ENCODE peak calls at places on chromosomes 5 and 9, in five cellular contexts. Y is activated naive CD4-positive, alpha-beta T cell; I is NCI-H1105 treated with DMSO at 0.1 percent for 48 hours; T is left ventricle myocardium superior; K is AML-193. D is an unnamed sample.

GRCh38 chr9:61673664-61674381 is 484.0 kb downstream of the SPATA31A7 start:
- DNase-seq in Y (no peak), I (peak), T (no peak), K (no peak), D (peak)

GRCh38 chr5:96734871-96735325 is 72.7 kb downstream of the CAST start:
- DNase-seq in Y (no peak), I (no peak), T (no peak), K (peak), D (no peak)

GRCh38 chr5:56962286-56962685 is 10.4 kb upstream of the MIER3 start:
- DNase-seq in Y (no peak), I (no peak), T (no peak), K (no peak), D (no peak)

GRCh38 chr5:132205385-132206125 is 22.1 kb downstream of the P4HA2 start:
- DNase-seq in Y (no peak), I (no peak), T (peak), K (no peak), D (no peak)

GRCh38 chr5:72523960-72524582 is 16.9 kb upstream of the ZNF366 start:
- DNase-seq in Y (no peak), I (no peak), T (no peak), K (peak), D (no peak)

GRCh38 chr9:94961870-94962269 is 235.4 kb downstream of the AOPEP start:
- DNase-seq in Y (no peak), I (no peak), T (no peak), K (no peak), D (no peak)

GRCh38 chr9:752681-753200 is 88.8 kb upstream of the DMRT1 start:
- DNase-seq in Y (no peak), I (no peak), T (no peak), K (no peak), D (no peak)

GRCh38 chr9:131483319-131484050 is 19.2 kb upstream of the POMT1 start:
- DNase-seq in Y (no peak), I (no peak), T (peak), K (no peak), D (no peak)

GRCh38 chr5:164119806-164120440 is 614.5 kb downstream of the MAT2B start:
- DNase-seq in Y (no peak), I (no peak), T (no peak), K (no peak), D (no peak)